ENCODE peak calls at places on chromosomes 13 and 19, in ten cellular contexts. One of them, this sample, is unnamed.

GRCh38 chr19:11921852-11922495 is 2.9 kb upstream of the ZNF700 start:
- DNase-seq in BJ: no peak
- DNase-seq in cardiac muscle cell: peak
- DNase-seq in SK-N-SH: no peak
- DNase-seq in uterus: no peak
- DNase-seq in cardiac fibroblast: peak
- DNase-seq in lower leg skin: no peak
- DNase-seq in psoas muscle: no peak
- DNase-seq in OCI-LY7: no peak
- DNase-seq in left ventricle myocardium inferior: no peak
- DNase-seq in this sample: no peak

GRCh38 chr13:27968316-27969072 is 621 bp downstream of the CDX2 start:
- DNase-seq in BJ: no peak
- DNase-seq in cardiac muscle cell: no peak
- DNase-seq in SK-N-SH: peak
- DNase-seq in uterus: no peak
- DNase-seq in cardiac fibroblast: no peak
- DNase-seq in lower leg skin: peak
- DNase-seq in psoas muscle: no peak
- DNase-seq in OCI-LY7: no peak
- DNase-seq in left ventricle myocardium inferior: no peak
- DNase-seq in this sample: no peak

GRCh38 chr13:112106467-112107141 is 39.7 kb downstream of the SOX1 start:
- DNase-seq in BJ: no peak
- DNase-seq in cardiac muscle cell: no peak
- DNase-seq in SK-N-SH: no peak
- DNase-seq in uterus: no peak
- DNase-seq in cardiac fibroblast: no peak
- DNase-seq in lower leg skin: no peak
- DNase-seq in psoas muscle: no peak
- DNase-seq in OCI-LY7: no peak
- DNase-seq in left ventricle myocardium inferior: no peak
- DNase-seq in this sample: no peak

GRCh38 chr19:1867359-1867724 is 4.0 kb upstream of the KLF16 start:
- DNase-seq in BJ: no peak
- DNase-seq in cardiac muscle cell: no peak
- DNase-seq in SK-N-SH: no peak
- DNase-seq in uterus: no peak
- DNase-seq in cardiac fibroblast: no peak
- DNase-seq in lower leg skin: no peak
- DNase-seq in psoas muscle: no peak
- DNase-seq in OCI-LY7: no peak
- DNase-seq in left ventricle myocardium inferior: no peak
- DNase-seq in this sample: no peak

GRCh38 chr19:43799502-43800142 is 2.6 kb downstream of the LYPD5 start:
- DNase-seq in BJ: no peak
- DNase-seq in cardiac muscle cell: no peak
- DNase-seq in SK-N-SH: no peak
- DNase-seq in uterus: no peak
- DNase-seq in cardiac fibroblast: no peak
- DNase-seq in lower leg skin: peak
- DNase-seq in psoas muscle: no peak
- DNase-seq in OCI-LY7: no peak
- DNase-seq in left ventricle myocardium inferior: no peak
- DNase-seq in this sample: no peak

GRCh38 chr13:113153810-113154748 is 4.4 kb upstream of the PROZ start:
- DNase-seq in BJ: no peak
- DNase-seq in cardiac muscle cell: peak
- DNase-seq in SK-N-SH: peak
- DNase-seq in uterus: peak
- DNase-seq in cardiac fibroblast: peak
- DNase-seq in lower leg skin: peak
- DNase-seq in psoas muscle: peak
- DNase-seq in OCI-LY7: peak
- DNase-seq in left ventricle myocardium inferior: peak
- DNase-seq in this sample: no peak

GRCh38 chr13:39224841-39225240 is 186.6 kb downstream of the NHLRC3 start:
- DNase-seq in BJ: no peak
- DNase-seq in cardiac muscle cell: no peak
- DNase-seq in SK-N-SH: no peak
- DNase-seq in uterus: no peak
- DNase-seq in cardiac fibroblast: no peak
- DNase-seq in lower leg skin: no peak
- DNase-seq in psoas muscle: no peak
- DNase-seq in OCI-LY7: no peak
- DNase-seq in left ventricle myocardium inferior: no peak
- DNase-seq in this sample: no peak

GRCh38 chr13:99293178-99293577 is 14.0 kb downstream of the GPR183 start:
- DNase-seq in BJ: no peak
- DNase-seq in cardiac muscle cell: no peak
- DNase-seq in SK-N-SH: no peak
- DNase-seq in uterus: no peak
- DNase-seq in cardiac fibroblast: no peak
- DNase-seq in lower leg skin: no peak
- DNase-seq in psoas muscle: no peak
- DNase-seq in OCI-LY7: no peak
- DNase-seq in left ventricle myocardium inferior: no peak
- DNase-seq in this sample: no peak

GRCh38 chr13:48232420-48233096 is 448 bp upstream of the ITM2B start:
- DNase-seq in BJ: no peak
- DNase-seq in cardiac muscle cell: no peak
- DNase-seq in SK-N-SH: no peak
- DNase-seq in uterus: peak
- DNase-seq in cardiac fibroblast: no peak
- DNase-seq in lower leg skin: peak
- DNase-seq in psoas muscle: no peak
- DNase-seq in OCI-LY7: no peak
- DNase-seq in left ventricle myocardium inferior: no peak
- DNase-seq in this sample: no peak

GRCh38 chr13:29538625-29538976 is 56.9 kb downstream of the SLC7A1 start:
- DNase-seq in BJ: no peak
- DNase-seq in cardiac muscle cell: no peak
- DNase-seq in SK-N-SH: no peak
- DNase-seq in uterus: no peak
- DNase-seq in cardiac fibroblast: no peak
- DNase-seq in lower leg skin: no peak
- DNase-seq in psoas muscle: no peak
- DNase-seq in OCI-LY7: no peak
- DNase-seq in left ventricle myocardium inferior: no peak
- DNase-seq in this sample: no peak

GRCh38 chr19:16377521-16377920 is 52.9 kb downstream of the KLF2 start:
- DNase-seq in BJ: no peak
- DNase-seq in cardiac muscle cell: no peak
- DNase-seq in SK-N-SH: no peak
- DNase-seq in uterus: no peak
- DNase-seq in cardiac fibroblast: no peak
- DNase-seq in lower leg skin: no peak
- DNase-seq in psoas muscle: peak
- DNase-seq in OCI-LY7: no peak
- DNase-seq in left ventricle myocardium inferior: no peak
- DNase-seq in this sample: no peak

GRCh38 chr13:79779061-79779460 is 298.1 kb downstream of the NDFIP2 start:
- DNase-seq in BJ: no peak
- DNase-seq in cardiac muscle cell: no peak
- DNase-seq in SK-N-SH: no peak
- DNase-seq in uterus: no peak
- DNase-seq in cardiac fibroblast: no peak
- DNase-seq in lower leg skin: no peak
- DNase-seq in psoas muscle: no peak
- DNase-seq in OCI-LY7: no peak
- DNase-seq in left ventricle myocardium inferior: no peak
- DNase-seq in this sample: no peak

GRCh38 chr13:109509154-109509905 is 277.1 kb downstream of the IRS2 start:
- DNase-seq in BJ: peak
- DNase-seq in cardiac muscle cell: peak
- DNase-seq in SK-N-SH: no peak
- DNase-seq in uterus: no peak
- DNase-seq in cardiac fibroblast: peak
- DNase-seq in lower leg skin: no peak
- DNase-seq in psoas muscle: no peak
- DNase-seq in OCI-LY7: no peak
- DNase-seq in left ventricle myocardium inferior: no peak
- DNase-seq in this sample: peak

GRCh38 chr13:113926301-113926761 is 47.5 kb downstream of the C13orf46 start:
- DNase-seq in BJ: peak
- DNase-seq in cardiac muscle cell: peak
- DNase-seq in SK-N-SH: no peak
- DNase-seq in uterus: peak
- DNase-seq in cardiac fibroblast: peak
- DNase-seq in lower leg skin: peak
- DNase-seq in psoas muscle: peak
- DNase-seq in OCI-LY7: no peak
- DNase-seq in left ventricle myocardium inferior: peak
- DNase-seq in this sample: no peak

GRCh38 chr13:44241638-44242037 is 132.0 kb upstream of the SERP2 start:
- DNase-seq in BJ: no peak
- DNase-seq in cardiac muscle cell: no peak
- DNase-seq in SK-N-SH: no peak
- DNase-seq in uterus: no peak
- DNase-seq in cardiac fibroblast: no peak
- DNase-seq in lower leg skin: peak
- DNase-seq in psoas muscle: no peak
- DNase-seq in OCI-LY7: no peak
- DNase-seq in left ventricle myocardium inferior: no peak
- DNase-seq in this sample: no peak

GRCh38 chr13:18948664-18949488 is 232.7 kb downstream of the TUBA3C start:
- DNase-seq in BJ: no peak
- DNase-seq in cardiac muscle cell: no peak
- DNase-seq in SK-N-SH: no peak
- DNase-seq in uterus: no peak
- DNase-seq in cardiac fibroblast: no peak
- DNase-seq in lower leg skin: peak
- DNase-seq in psoas muscle: no peak
- DNase-seq in OCI-LY7: no peak
- DNase-seq in left ventricle myocardium inferior: no peak
- DNase-seq in this sample: no peak

GRCh38 chr13:25224151-25224550 is 52.1 kb upstream of the AMER2 start:
- DNase-seq in BJ: no peak
- DNase-seq in cardiac muscle cell: no peak
- DNase-seq in SK-N-SH: no peak
- DNase-seq in uterus: no peak
- DNase-seq in cardiac fibroblast: no peak
- DNase-seq in lower leg skin: peak
- DNase-seq in psoas muscle: no peak
- DNase-seq in OCI-LY7: no peak
- DNase-seq in left ventricle myocardium inferior: no peak
- DNase-seq in this sample: no peak

GRCh38 chr13:34164585-34164984 is 346.6 kb downstream of the RFC3 start:
- DNase-seq in BJ: no peak
- DNase-seq in cardiac muscle cell: no peak
- DNase-seq in SK-N-SH: no peak
- DNase-seq in uterus: no peak
- DNase-seq in cardiac fibroblast: no peak
- DNase-seq in lower leg skin: no peak
- DNase-seq in psoas muscle: no peak
- DNase-seq in OCI-LY7: no peak
- DNase-seq in left ventricle myocardium inferior: no peak
- DNase-seq in this sample: no peak

DNA sequence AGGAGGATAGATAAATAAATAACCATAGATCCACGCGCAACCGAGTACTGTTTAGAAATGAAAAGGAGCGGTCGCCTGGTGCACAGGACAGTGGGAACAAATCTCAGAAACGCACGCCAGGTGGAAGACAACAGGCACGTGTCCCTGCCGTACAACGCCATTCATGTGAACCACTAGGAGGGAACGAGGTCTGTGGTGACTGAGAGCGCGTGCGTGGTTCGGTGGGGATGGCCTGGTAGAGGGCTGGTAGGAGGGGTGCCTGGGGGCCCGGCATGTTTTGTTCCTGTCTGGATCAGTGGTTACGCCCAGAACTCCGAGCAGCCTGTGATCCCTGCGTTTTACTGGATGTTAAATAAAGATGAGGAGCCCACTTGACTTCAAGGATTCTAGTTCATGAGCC is 111.9 kb downstream of the KDM4B start:
- DNase-seq in BJ: no peak
- DNase-seq in cardiac muscle cell: no peak
- DNase-seq in SK-N-SH: no peak
- DNase-seq in uterus: no peak
- DNase-seq in cardiac fibroblast: no peak
- DNase-seq in lower leg skin: no peak
- DNase-seq in psoas muscle: no peak
- DNase-seq in OCI-LY7: no peak
- DNase-seq in left ventricle myocardium inferior: no peak
- DNase-seq in this sample: no peak
- TF ChIP-seq CTCF in BJ: no peak
- TF ChIP-seq CTCF in cardiac muscle cell: no peak
- TF ChIP-seq CTCF in SK-N-SH: no peak
- TF ChIP-seq CTCF in uterus: no peak
- TF ChIP-seq CTCF in cardiac fibroblast: no peak
- TF ChIP-seq CTCF in lower leg skin: no peak
- TF ChIP-seq CTCF in psoas muscle: no peak
- TF ChIP-seq CTCF in OCI-LY7: no peak
- TF ChIP-seq CTCF in left ventricle myocardium inferior: no peak
- TF ChIP-seq CTCF in this sample: no peak

GRCh38 chr13:94968757-94969086 is 256.4 kb upstream of the SOX21 start:
- DNase-seq in BJ: no peak
- DNase-seq in cardiac muscle cell: no peak
- DNase-seq in SK-N-SH: no peak
- DNase-seq in uterus: no peak
- DNase-seq in cardiac fibroblast: no peak
- DNase-seq in lower leg skin: no peak
- DNase-seq in psoas muscle: no peak
- DNase-seq in OCI-LY7: no peak
- DNase-seq in left ventricle myocardium inferior: no peak
- DNase-seq in this sample: no peak
- H3K4me3 ChIP-seq in BJ: no peak
- H3K4me3 ChIP-seq in cardiac muscle cell: peak
- H3K4me3 ChIP-seq in SK-N-SH: peak
- H3K4me3 ChIP-seq in uterus: no peak
- H3K4me3 ChIP-seq in cardiac fibroblast: peak
- H3K4me3 ChIP-seq in lower leg skin: no peak
- H3K4me3 ChIP-seq in psoas muscle: peak
- H3K4me3 ChIP-seq in OCI-LY7: no peak
- H3K4me3 ChIP-seq in left ventricle myocardium inferior: peak
- H3K4me3 ChIP-seq in this sample: peak

DNA sequence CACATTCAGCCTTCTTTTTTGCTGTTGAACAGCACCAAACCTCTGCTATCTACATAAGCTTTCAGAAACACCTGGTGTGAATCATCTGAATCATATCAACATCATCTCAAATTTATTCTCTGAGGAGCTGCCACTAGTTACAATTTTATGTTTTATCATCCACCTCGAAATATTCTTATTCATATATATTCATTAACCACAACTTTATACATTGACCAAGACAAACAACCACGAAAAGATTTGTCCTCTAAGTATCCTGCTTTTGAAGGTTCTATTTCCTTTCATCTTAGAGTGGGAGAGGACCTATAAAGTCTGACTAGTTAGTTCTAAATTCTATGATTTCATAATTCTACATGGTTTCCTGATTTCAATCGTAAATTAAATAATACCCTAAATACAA is 18.9 kb downstream of the ESD start:
- DNase-seq in BJ: no peak
- DNase-seq in cardiac muscle cell: no peak
- DNase-seq in SK-N-SH: no peak
- DNase-seq in uterus: no peak
- DNase-seq in cardiac fibroblast: no peak
- DNase-seq in lower leg skin: no peak
- DNase-seq in psoas muscle: no peak
- DNase-seq in OCI-LY7: no peak
- DNase-seq in left ventricle myocardium inferior: no peak
- DNase-seq in this sample: no peak
- TF ChIP-seq CTCF in BJ: no peak
- TF ChIP-seq CTCF in cardiac muscle cell: no peak
- TF ChIP-seq CTCF in SK-N-SH: no peak
- TF ChIP-seq CTCF in uterus: no peak
- TF ChIP-seq CTCF in cardiac fibroblast: no peak
- TF ChIP-seq CTCF in lower leg skin: no peak
- TF ChIP-seq CTCF in psoas muscle: no peak
- TF ChIP-seq CTCF in OCI-LY7: no peak
- TF ChIP-seq CTCF in left ventricle myocardium inferior: no peak
- TF ChIP-seq CTCF in this sample: no peak

GRCh38 chr19:660793-661426 is 2.1 kb downstream of the RNF126 start:
- DNase-seq in BJ: no peak
- DNase-seq in cardiac muscle cell: no peak
- DNase-seq in SK-N-SH: no peak
- DNase-seq in uterus: no peak
- DNase-seq in cardiac fibroblast: no peak
- DNase-seq in lower leg skin: no peak
- DNase-seq in psoas muscle: no peak
- DNase-seq in OCI-LY7: no peak
- DNase-seq in left ventricle myocardium inferior: no peak
- DNase-seq in this sample: no peak
- H3K4me3 ChIP-seq in BJ: peak
- H3K4me3 ChIP-seq in cardiac muscle cell: no peak
- H3K4me3 ChIP-seq in SK-N-SH: peak
- H3K4me3 ChIP-seq in uterus: peak
- H3K4me3 ChIP-seq in cardiac fibroblast: peak
- H3K4me3 ChIP-seq in lower leg skin: no peak
- H3K4me3 ChIP-seq in psoas muscle: peak
- H3K4me3 ChIP-seq in OCI-LY7: peak
- H3K4me3 ChIP-seq in left ventricle myocardium inferior: peak
- H3K4me3 ChIP-seq in this sample: peak

This sample was measured in AG04449.